ENCODE peak calls at places on chromosomes 13 and 19, in four cellular contexts. One of them, this sample, is unnamed.

GRCh38 chr19:14248578-14249011 is 42.6 kb upstream of the ADGRL1 start:
- DNase-seq in HFF-Myc: no peak
- DNase-seq in stomach: no peak
- DNase-seq in neural progenitor cell: peak; percentile 93
- DNase-seq in this sample: peak; percentile 87

GRCh38 chr13:54633461-54633860 is 1604.8 kb downstream of the OLFM4 start:
- DNase-seq in HFF-Myc: no peak
- DNase-seq in stomach: no peak
- DNase-seq in neural progenitor cell: no peak
- DNase-seq in this sample: no peak

GRCh38 chr13:54536112-54536511 is 1507.5 kb downstream of the OLFM4 start:
- DNase-seq in HFF-Myc: no peak
- DNase-seq in stomach: no peak
- DNase-seq in neural progenitor cell: peak; percentile 39
- DNase-seq in this sample: no peak

GRCh38 chr13:90089051-90089450 is 1258.4 kb upstream of the MIR17HG start:
- DNase-seq in HFF-Myc: no peak
- DNase-seq in stomach: no peak
- DNase-seq in neural progenitor cell: no peak
- DNase-seq in this sample: no peak

GRCh38 chr19:45528744-45529453 is 21.6 kb downstream of the VASP start:
- DNase-seq in HFF-Myc: no peak
- DNase-seq in stomach: peak; percentile 70
- DNase-seq in neural progenitor cell: peak; percentile 91
- DNase-seq in this sample: no peak

GRCh38 chr19:55095260-55096060 is 19.8 kb downstream of the EPS8L1 start:
- DNase-seq in HFF-Myc: no peak
- DNase-seq in stomach: no peak
- DNase-seq in neural progenitor cell: peak; percentile 48
- DNase-seq in this sample: no peak

GRCh38 chr19:5738423-5738822 is 18.0 kb downstream of the CATSPERD start:
- DNase-seq in HFF-Myc: no peak
- DNase-seq in stomach: no peak
- DNase-seq in neural progenitor cell: no peak
- DNase-seq in this sample: no peak

GRCh38 chr13:56900549-56901279 is 240.0 kb upstream of the PRR20A start:
- DNase-seq in HFF-Myc: no peak
- DNase-seq in stomach: no peak
- DNase-seq in neural progenitor cell: no peak
- DNase-seq in this sample: no peak

GRCh38 chr13:68304287-68304893 is 1074.3 kb upstream of the PCDH9 start:
- DNase-seq in HFF-Myc: no peak
- DNase-seq in stomach: no peak
- DNase-seq in neural progenitor cell: peak; percentile 35
- DNase-seq in this sample: no peak

GRCh38 chr13:59415498-59415897 is 748.2 kb downstream of the DIAPH3 start:
- DNase-seq in HFF-Myc: no peak
- DNase-seq in stomach: no peak
- DNase-seq in neural progenitor cell: no peak
- DNase-seq in this sample: no peak

GRCh38 chr13:95432141-95432540 is 120.4 kb upstream of the CLDN10 start:
- DNase-seq in HFF-Myc: no peak
- DNase-seq in stomach: no peak
- DNase-seq in neural progenitor cell: no peak
- DNase-seq in this sample: no peak

GRCh38 chr13:37540228-37540627 is 58.3 kb downstream of the POSTN start:
- DNase-seq in HFF-Myc: peak; percentile 77
- DNase-seq in stomach: no peak
- DNase-seq in neural progenitor cell: no peak
- DNase-seq in this sample: no peak

GRCh38 chr19:12676384-12676792 is 5.3 kb downstream of the DHPS start:
- DNase-seq in HFF-Myc: peak; percentile 67
- DNase-seq in stomach: peak; percentile 85
- DNase-seq in neural progenitor cell: peak; percentile 86
- DNase-seq in this sample: peak; percentile 94

GRCh38 chr13:96052655-96053002 is 572 bp downstream of the UGGT2 start:
- DNase-seq in HFF-Myc: no peak
- DNase-seq in stomach: no peak
- DNase-seq in neural progenitor cell: no peak
- DNase-seq in this sample: no peak

GRCh38 chr19:53102186-53102585 is 1.0 kb downstream of the ZNF160 start:
- DNase-seq in HFF-Myc: no peak
- DNase-seq in stomach: no peak
- DNase-seq in neural progenitor cell: peak; percentile 47
- DNase-seq in this sample: no peak

GRCh38 chr19:10736916-10737551 is 19.2 kb downstream of the DNM2 start:
- DNase-seq in HFF-Myc: no peak
- DNase-seq in stomach: no peak
- DNase-seq in neural progenitor cell: no peak
- DNase-seq in this sample: no peak

GRCh38 chr19:43784981-43785808 is 4.4 kb upstream of the KCNN4 start:
- DNase-seq in HFF-Myc: no peak
- DNase-seq in stomach: peak; percentile 58
- DNase-seq in neural progenitor cell: peak; percentile 86
- DNase-seq in this sample: no peak

DNA sequence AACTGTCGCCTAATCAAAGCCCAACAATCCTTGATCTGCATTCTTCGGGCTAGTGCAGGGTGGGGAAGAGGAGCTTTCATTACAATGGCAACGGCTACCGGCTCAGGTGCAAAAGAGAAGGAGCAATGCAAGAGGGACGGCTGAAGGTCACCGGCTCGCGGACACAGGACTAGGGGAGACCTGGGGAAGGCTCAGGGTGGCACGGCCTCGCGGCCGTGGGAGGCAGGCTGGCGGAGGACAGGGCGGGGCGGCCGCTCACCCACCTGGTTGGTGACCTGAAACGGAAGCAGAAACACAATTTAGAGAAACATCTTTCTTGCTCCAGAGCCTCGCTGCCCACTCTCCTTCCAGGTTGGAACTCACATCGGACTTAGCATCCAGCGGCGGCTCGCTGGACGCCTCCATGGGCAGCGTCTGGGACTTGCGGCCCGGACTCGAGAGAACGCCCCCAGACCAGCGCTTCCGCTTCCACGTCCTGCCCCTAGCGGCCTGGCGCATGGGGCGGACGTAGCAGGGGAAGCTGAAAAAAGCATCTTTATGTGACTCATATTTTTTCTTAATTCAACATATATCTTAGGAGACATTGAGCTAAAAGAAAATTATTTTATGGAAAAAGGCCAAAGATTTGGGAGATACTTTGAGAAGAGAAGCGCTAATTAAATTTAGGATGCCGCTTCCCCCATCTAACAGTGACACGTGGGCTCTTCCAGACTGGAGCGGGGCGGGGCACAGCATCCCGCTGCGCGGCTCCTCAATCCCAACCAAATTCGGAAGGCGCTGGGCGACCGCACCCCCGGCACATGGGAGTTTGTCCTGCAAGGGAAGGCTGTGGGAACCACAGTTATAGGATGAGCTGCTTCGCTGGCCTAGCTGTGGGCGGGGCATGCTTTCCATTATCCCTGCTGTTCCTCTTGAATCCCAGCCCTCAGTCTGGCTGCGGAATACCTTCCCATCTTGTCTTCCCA is at the start of gene COMMD6:
- DNase-seq in HFF-Myc: peak; percentile 80
- DNase-seq in stomach: peak; percentile 73
- DNase-seq in neural progenitor cell: peak; percentile 92
- DNase-seq in this sample: peak; percentile 90
- TF ChIP-seq CTCF in HFF-Myc: no peak
- TF ChIP-seq CTCF in stomach: peak; percentile 61
- TF ChIP-seq CTCF in neural progenitor cell: peak; percentile 38
- TF ChIP-seq CTCF in this sample: peak; percentile 35

GRCh38 chr19:34677386-34678084 is at the start of gene ZNF302:
- DNase-seq in HFF-Myc: peak; percentile 86
- DNase-seq in stomach: peak; percentile 96
- DNase-seq in neural progenitor cell: peak; percentile 99
- DNase-seq in this sample: peak; percentile 98

GRCh38 chr19:34678085-34678412 is 571 bp downstream of the ZNF302 start:
- DNase-seq in HFF-Myc: no peak
- DNase-seq in stomach: no peak
- DNase-seq in neural progenitor cell: no peak
- DNase-seq in this sample: no peak

GRCh38 chr19:34675919-34676318 is 1.0 kb downstream of the SCGB2B2 start:
- DNase-seq in HFF-Myc: no peak
- DNase-seq in stomach: no peak
- DNase-seq in neural progenitor cell: no peak
- DNase-seq in this sample: no peak

GRCh38 chr19:34678421-34678820 is 943 bp downstream of the ZNF302 start:
- DNase-seq in HFF-Myc: no peak
- DNase-seq in stomach: no peak
- DNase-seq in neural progenitor cell: no peak
- DNase-seq in this sample: no peak

GRCh38 chr19:34676697-34677385 is at the start of gene SCGB2B2:
- DNase-seq in HFF-Myc: peak; percentile 9
- DNase-seq in stomach: no peak
- DNase-seq in neural progenitor cell: no peak
- DNase-seq in this sample: no peak
- TF ChIP-seq CTCF in HFF-Myc: peak; percentile 8
- TF ChIP-seq CTCF in stomach: no peak
- TF ChIP-seq CTCF in neural progenitor cell: peak; percentile 29
- TF ChIP-seq CTCF in this sample: peak; percentile 38

DNA sequence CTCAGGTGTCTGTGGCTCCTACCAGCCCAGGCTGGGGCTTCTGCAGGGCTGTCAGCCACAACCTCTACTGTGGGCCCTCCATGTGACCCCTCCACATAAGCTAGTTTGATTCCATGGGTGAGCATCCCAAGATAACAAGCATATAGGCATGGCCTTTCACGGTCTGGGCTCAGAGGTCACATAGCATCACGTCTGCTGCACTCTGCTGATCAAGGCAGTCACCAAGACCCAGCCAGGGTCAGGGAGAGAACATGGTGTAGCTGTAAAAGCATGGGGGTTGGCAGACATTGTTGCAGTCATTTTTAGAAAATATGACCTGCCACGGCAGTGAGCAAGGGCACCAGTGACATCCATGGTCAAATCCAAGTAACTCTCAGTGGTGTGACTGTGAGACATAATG is 698.8 kb downstream of the UQCRFS1 start:
- DNase-seq in HFF-Myc: no peak
- DNase-seq in stomach: no peak
- DNase-seq in neural progenitor cell: no peak
- DNase-seq in this sample: peak; percentile 44
- TF ChIP-seq CTCF in HFF-Myc: no peak
- TF ChIP-seq CTCF in stomach: no peak
- TF ChIP-seq CTCF in neural progenitor cell: no peak
- TF ChIP-seq CTCF in this sample: no peak

DNA sequence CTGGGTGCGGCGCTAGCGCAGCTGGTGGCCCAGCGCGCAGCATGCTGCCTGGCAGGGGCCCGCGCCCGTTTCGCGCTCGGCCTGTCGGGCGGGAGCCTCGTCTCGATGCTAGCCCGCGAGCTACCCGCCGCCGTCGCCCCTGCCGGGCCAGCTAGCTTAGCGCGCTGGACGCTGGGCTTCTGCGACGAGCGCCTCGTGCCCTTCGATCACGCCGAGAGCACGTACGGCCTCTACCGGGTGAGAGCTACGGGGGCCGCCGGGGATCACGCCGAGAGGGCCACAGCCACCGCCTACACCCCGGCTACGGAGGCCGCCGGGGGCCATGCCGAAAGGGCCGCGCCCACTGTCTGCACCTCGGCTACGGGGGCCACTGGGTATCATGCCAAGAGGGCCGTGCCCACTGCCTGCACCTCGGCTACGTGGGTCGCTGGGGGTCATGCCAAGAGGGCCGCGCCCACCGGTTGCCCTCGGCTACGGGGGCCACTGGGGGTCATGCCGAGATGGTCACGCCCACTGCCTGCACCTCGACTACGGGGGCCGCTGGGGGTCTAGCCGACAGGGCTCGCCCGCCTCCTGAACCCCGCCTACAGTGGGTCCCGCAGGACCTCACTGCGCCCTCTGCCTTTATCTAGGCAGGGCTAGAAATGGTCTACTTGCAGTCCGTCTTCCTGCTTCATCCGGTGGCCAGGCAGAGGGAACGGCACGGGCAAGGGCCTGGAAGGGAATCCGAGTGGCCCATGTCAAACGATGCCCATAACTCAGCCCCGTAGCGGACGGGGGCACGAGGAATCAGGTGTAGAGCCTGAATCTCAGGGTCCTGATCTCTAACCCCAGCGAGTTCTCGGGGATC is 500 bp downstream of the PGLS start:
- DNase-seq in HFF-Myc: peak; percentile 25
- DNase-seq in stomach: peak; percentile 85
- DNase-seq in neural progenitor cell: peak; percentile 88
- DNase-seq in this sample: peak; percentile 93
- TF ChIP-seq CTCF in HFF-Myc: no peak
- TF ChIP-seq CTCF in stomach: no peak
- TF ChIP-seq CTCF in neural progenitor cell: no peak
- TF ChIP-seq CTCF in this sample: peak; percentile 28

GRCh38 chr13:63954683-63955082 is 2539.0 kb upstream of the PCDH20 start:
- DNase-seq in HFF-Myc: no peak
- DNase-seq in stomach: no peak
- DNase-seq in neural progenitor cell: peak; percentile 19
- DNase-seq in this sample: no peak
- TF ChIP-seq CTCF in HFF-Myc: no peak
- TF ChIP-seq CTCF in stomach: no peak
- TF ChIP-seq CTCF in neural progenitor cell: peak; percentile 23
- TF ChIP-seq CTCF in this sample: no peak

GRCh38 chr13:91313103-91313502 is 34.4 kb upstream of the MIR17HG start:
- DNase-seq in HFF-Myc: no peak
- DNase-seq in stomach: no peak
- DNase-seq in neural progenitor cell: peak; percentile 56
- DNase-seq in this sample: no peak
- TF ChIP-seq CTCF in HFF-Myc: peak; percentile 10
- TF ChIP-seq CTCF in stomach: peak; percentile 31
- TF ChIP-seq CTCF in neural progenitor cell: peak; percentile 58
- TF ChIP-seq CTCF in this sample: peak; percentile 57

GRCh38 chr19:2523630-2524311 is 47.8 kb downstream of the GADD45B start:
- DNase-seq in HFF-Myc: no peak
- DNase-seq in stomach: no peak
- DNase-seq in neural progenitor cell: peak; percentile 54
- DNase-seq in this sample: no peak
- TF ChIP-seq CTCF in HFF-Myc: peak; percentile 41
- TF ChIP-seq CTCF in stomach: no peak
- TF ChIP-seq CTCF in neural progenitor cell: peak; percentile 30
- TF ChIP-seq CTCF in this sample: peak; percentile 57